ENCODE peak calls at places on chromosomes 6 and 20, in five cellular contexts. One of them, this sample, is unnamed.

GRCh38 chr6:145148392-145149175 is 586.7 kb downstream of the EPM2A start:
- DNase-seq in AG08396: peak; percentile 30
- DNase-seq in NCI-H2029: peak; percentile 3
- DNase-seq in CMK: no peak
- DNase-seq in B cell: no peak
- DNase-seq in this sample: no peak

GRCh38 chr6:131910956-131911355 is 40.2 kb downstream of the CCN2 start:
- DNase-seq in NCI-H2029: no peak
- DNase-seq in AG08396: no peak
- DNase-seq in B cell: no peak
- DNase-seq in CMK: no peak
- DNase-seq in this sample: no peak

GRCh38 chr6:114049367-114049966 is 78.5 kb upstream of the HDAC2 start:
- DNase-seq in AG08396: peak; percentile 10
- DNase-seq in B cell: no peak
- DNase-seq in CMK: no peak
- DNase-seq in NCI-H2029: peak; percentile 49
- DNase-seq in this sample: no peak

GRCh38 chr20:50607436-50607835 is 83.9 kb downstream of the RIPOR3 start:
- DNase-seq in AG08396: no peak
- DNase-seq in B cell: no peak
- DNase-seq in NCI-H2029: no peak
- DNase-seq in CMK: no peak
- DNase-seq in this sample: no peak

GRCh38 chr6:41713650-41714291 is 21.6 kb downstream of the TFEB start:
- DNase-seq in B cell: no peak
- DNase-seq in NCI-H2029: peak; percentile 82
- DNase-seq in AG08396: no peak
- DNase-seq in CMK: no peak
- DNase-seq in this sample: no peak

GRCh38 chr6:153121311-153121710 is 9.8 kb downstream of the RGS17 start:
- DNase-seq in AG08396: no peak
- DNase-seq in NCI-H2029: no peak
- DNase-seq in B cell: no peak
- DNase-seq in CMK: no peak
- DNase-seq in this sample: no peak

GRCh38 chr6:148497256-148497655 is 154.6 kb downstream of the SASH1 start:
- DNase-seq in B cell: no peak
- DNase-seq in AG08396: no peak
- DNase-seq in NCI-H2029: no peak
- DNase-seq in CMK: no peak
- DNase-seq in this sample: no peak

GRCh38 chr6:71489736-71490135 is 201.1 kb downstream of the OGFRL1 start:
- DNase-seq in B cell: no peak
- DNase-seq in AG08396: peak; percentile 73
- DNase-seq in NCI-H2029: no peak
- DNase-seq in CMK: no peak
- DNase-seq in this sample: no peak

GRCh38 chr20:41506192-41506915 is 111.8 kb downstream of the CHD6 start:
- DNase-seq in NCI-H2029: no peak
- DNase-seq in AG08396: no peak
- DNase-seq in B cell: no peak
- DNase-seq in CMK: no peak
- DNase-seq in this sample: no peak

GRCh38 chr20:45545351-45545750 is 1.9 kb downstream of the EPPIN start:
- DNase-seq in AG08396: no peak
- DNase-seq in CMK: no peak
- DNase-seq in NCI-H2029: no peak
- DNase-seq in B cell: no peak
- DNase-seq in this sample: no peak

GRCh38 chr20:1479831-1480595 is 11.2 kb downstream of the SIRPB2 start:
- DNase-seq in B cell: no peak
- DNase-seq in AG08396: no peak
- DNase-seq in NCI-H2029: no peak
- DNase-seq in CMK: no peak
- DNase-seq in this sample: no peak

GRCh38 chr20:8616792-8617191 is 452.1 kb upstream of the PLCB4 start:
- DNase-seq in CMK: no peak
- DNase-seq in AG08396: no peak
- DNase-seq in B cell: no peak
- DNase-seq in NCI-H2029: no peak
- DNase-seq in this sample: no peak

GRCh38 chr6:67393356-67393755 is 1241.7 kb upstream of the ADGRB3 start:
- DNase-seq in NCI-H2029: no peak
- DNase-seq in B cell: no peak
- DNase-seq in AG08396: no peak
- DNase-seq in CMK: no peak
- DNase-seq in this sample: no peak